ENCODE peak calls at places on chromosomes 4 and X, in seven cellular contexts. W is HT-29, X is neural crest cell, Q is nucleus accumbens, A is DMS 273 treated with DMSO at 0.1 percent for 48 hours, M is GM03348, G is HT1080. N is an unnamed sample.

GRCh38 chr4:114481856-114482255 is 116.8 kb upstream of the UGT8 start:
- DNase-seq in W (no peak), X (no peak), Q (no peak), A (no peak), M (no peak), G (no peak), N (no peak)

GRCh38 chr4:36761625-36762024 is 480.2 kb downstream of the DTHD1 start:
- DNase-seq in W (no peak), X (no peak), Q (no peak), A (no peak), M (no peak), G (no peak), N (no peak)

GRCh38 chr4:7382634-7383014 is 52.1 kb downstream of the PSAPL1 start:
- DNase-seq in W (no peak), X (no peak), Q (no peak), A (no peak), M (no peak), G (no peak), N (no peak)

GRCh38 chrX:5236096-5236495 is 992.6 kb downstream of the NLGN4X start:
- DNase-seq in W (peak), X (peak), Q (no peak), A (no peak), M (no peak), G (peak), N (no peak)

GRCh38 chr4:115370012-115370411 is 256.6 kb upstream of the NDST4 start:
- DNase-seq in W (no peak), X (no peak), Q (no peak), A (no peak), M (no peak), G (no peak), N (no peak)

GRCh38 chr4:186588503-186588902 is 33.1 kb upstream of the MTNR1A start:
- DNase-seq in W (no peak), X (no peak), Q (no peak), A (no peak), M (no peak), G (no peak), N (no peak)

GRCh38 chrX:115897956-115898355 is 272.6 kb upstream of the AGTR2 start:
- DNase-seq in W (no peak), X (no peak), Q (no peak), A (no peak), M (no peak), G (no peak), N (no peak)

GRCh38 chr4:188714907-188715306 is 575.7 kb downstream of the TRIML1 start:
- DNase-seq in W (no peak), X (no peak), Q (no peak), A (no peak), M (peak), G (peak), N (no peak)

GRCh38 chrX:130772313-130773140 is 130.5 kb downstream of the ENOX2 start:
- DNase-seq in W (peak), X (no peak), Q (no peak), A (no peak), M (peak), G (peak), N (no peak)

GRCh38 chr4:177235026-177235425 is 74.6 kb upstream of the NEIL3 start:
- DNase-seq in W (no peak), X (no peak), Q (no peak), A (no peak), M (peak), G (peak), N (no peak)

GRCh38 chr4:143443728-143444127 is 69.8 kb upstream of the SMARCA5 start:
- DNase-seq in W (no peak), X (no peak), Q (no peak), A (no peak), M (no peak), G (no peak), N (no peak)

GRCh38 chrX:116272328-116272727 is 101.8 kb downstream of the AGTR2 start:
- DNase-seq in W (peak), X (no peak), Q (no peak), A (no peak), M (peak), G (peak), N (no peak)

GRCh38 chr4:77310931-77311330 is 153.9 kb downstream of the CCNG2 start:
- DNase-seq in W (no peak), X (no peak), Q (no peak), A (no peak), M (peak), G (no peak), N (no peak)

GRCh38 chr4:182206916-182207315 is 36.3 kb upstream of the TENM3 start:
- DNase-seq in W (no peak), X (no peak), Q (no peak), A (no peak), M (no peak), G (no peak), N (no peak)

GRCh38 chr4:143489116-143489515 is 24.4 kb upstream of the SMARCA5 start:
- DNase-seq in W (no peak), X (no peak), Q (no peak), A (no peak), M (no peak), G (peak), N (no peak)